ENCODE peak calls at places on chromosomes 12 and 14, in five cellular contexts. One of them, this sample, is unnamed. For H3K9me3, the result is how much of the 10 kb centered on the place peaks cover.

GRCh38 chr12:131171029-131171428 is 217.3 kb downstream of the ADGRD1 start:
- DNase-seq in CD8-positive, alpha-beta memory T cell: no peak
- DNase-seq in transverse colon: no peak
- DNase-seq in hepatocyte: no peak
- DNase-seq in gastrocnemius medialis: no peak
- DNase-seq in this sample: no peak

GRCh38 chr12:114483996-114484395 is 78.1 kb upstream of the TBX5 start:
- DNase-seq in CD8-positive, alpha-beta memory T cell: no peak
- DNase-seq in transverse colon: no peak
- DNase-seq in hepatocyte: no peak
- DNase-seq in gastrocnemius medialis: no peak
- DNase-seq in this sample: no peak

GRCh38 chr12:3752741-3753486 is at the start of gene CRACR2A:
- DNase-seq in CD8-positive, alpha-beta memory T cell: peak
- DNase-seq in transverse colon: peak
- DNase-seq in hepatocyte: peak
- DNase-seq in gastrocnemius medialis: peak
- DNase-seq in this sample: peak

GRCh38 chr12:114405199-114405448 is 820 bp downstream of the TBX5 start:
- DNase-seq in CD8-positive, alpha-beta memory T cell: no peak
- DNase-seq in transverse colon: no peak
- DNase-seq in hepatocyte: no peak
- DNase-seq in gastrocnemius medialis: no peak
- DNase-seq in this sample: no peak

GRCh38 chr12:77064891-77065360 is 443 bp downstream of the E2F7 start:
- DNase-seq in CD8-positive, alpha-beta memory T cell: no peak
- DNase-seq in transverse colon: no peak
- DNase-seq in hepatocyte: no peak
- DNase-seq in gastrocnemius medialis: no peak
- DNase-seq in this sample: no peak

GRCh38 chr12:94198469-94198868 is 50.1 kb downstream of the PLXNC1 start:
- DNase-seq in CD8-positive, alpha-beta memory T cell: no peak
- DNase-seq in transverse colon: no peak
- DNase-seq in hepatocyte: no peak
- DNase-seq in gastrocnemius medialis: no peak
- DNase-seq in this sample: no peak

GRCh38 chr12:44647891-44648690 is 228.0 kb downstream of the NELL2 start:
- DNase-seq in CD8-positive, alpha-beta memory T cell: no peak
- DNase-seq in transverse colon: no peak
- DNase-seq in hepatocyte: no peak
- DNase-seq in gastrocnemius medialis: no peak
- DNase-seq in this sample: no peak

GRCh38 chr12:122086088-122086487 is 7.5 kb downstream of the MLXIP start:
- DNase-seq in CD8-positive, alpha-beta memory T cell: peak
- DNase-seq in transverse colon: no peak
- DNase-seq in hepatocyte: no peak
- DNase-seq in gastrocnemius medialis: no peak
- DNase-seq in this sample: no peak

GRCh38 chr14:61569783-61570182 is 125.5 kb upstream of the HIF1A start:
- DNase-seq in CD8-positive, alpha-beta memory T cell: peak
- DNase-seq in transverse colon: no peak
- DNase-seq in hepatocyte: no peak
- DNase-seq in gastrocnemius medialis: peak
- DNase-seq in this sample: peak

GRCh38 chr14:66426451-66426850 is 59.7 kb upstream of the CCDC196 start:
- DNase-seq in CD8-positive, alpha-beta memory T cell: no peak
- DNase-seq in transverse colon: no peak
- DNase-seq in hepatocyte: no peak
- DNase-seq in gastrocnemius medialis: no peak
- DNase-seq in this sample: peak

GRCh38 chr12:27331299-27331926 is 1.2 kb upstream of the BMAL2 start:
- DNase-seq in CD8-positive, alpha-beta memory T cell: no peak
- DNase-seq in transverse colon: no peak
- DNase-seq in hepatocyte: peak
- DNase-seq in gastrocnemius medialis: no peak
- DNase-seq in this sample: no peak

GRCh38 chr12:6200266-6201198 is at the start of gene CD9:
- DNase-seq in CD8-positive, alpha-beta memory T cell: peak
- DNase-seq in transverse colon: peak
- DNase-seq in hepatocyte: peak
- DNase-seq in gastrocnemius medialis: peak
- DNase-seq in this sample: peak

GRCh38 chr12:6198556-6198955 is 1.6 kb upstream of the CD9 start:
- DNase-seq in CD8-positive, alpha-beta memory T cell: no peak
- DNase-seq in transverse colon: no peak
- DNase-seq in hepatocyte: peak
- DNase-seq in gastrocnemius medialis: no peak
- DNase-seq in this sample: no peak

GRCh38 chr12:6197996-6198395 is 2.2 kb upstream of the CD9 start:
- DNase-seq in CD8-positive, alpha-beta memory T cell: no peak
- DNase-seq in transverse colon: no peak
- DNase-seq in hepatocyte: no peak
- DNase-seq in gastrocnemius medialis: no peak
- DNase-seq in this sample: no peak

GRCh38 chr12:6199531-6200265 is 502 bp upstream of the CD9 start:
- DNase-seq in CD8-positive, alpha-beta memory T cell: no peak
- DNase-seq in transverse colon: peak
- DNase-seq in hepatocyte: peak
- DNase-seq in gastrocnemius medialis: no peak
- DNase-seq in this sample: peak

DNA sequence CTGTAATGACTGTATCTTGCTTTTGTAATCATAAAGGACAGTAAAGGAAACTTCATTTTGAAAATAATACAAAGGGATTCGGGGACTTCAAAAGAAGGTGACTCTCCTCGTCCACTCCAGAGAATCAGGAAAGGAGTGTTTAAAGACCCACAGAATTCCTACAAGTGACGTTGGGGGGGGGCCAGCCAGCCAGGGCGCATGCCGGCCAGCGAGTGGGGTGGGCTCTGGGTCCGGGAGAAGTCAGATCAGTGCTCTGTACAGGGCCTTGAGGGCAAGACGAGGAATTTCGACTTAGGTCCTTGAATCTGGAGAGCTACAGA is 1.0 kb upstream of the CD9 start:
- DNase-seq in CD8-positive, alpha-beta memory T cell: no peak
- DNase-seq in transverse colon: no peak
- DNase-seq in hepatocyte: no peak
- DNase-seq in gastrocnemius medialis: no peak
- DNase-seq in this sample: no peak
- H3K4me3 ChIP-seq in CD8-positive, alpha-beta memory T cell: no peak
- H3K4me3 ChIP-seq in transverse colon: peak
- H3K4me3 ChIP-seq in hepatocyte: no peak
- H3K4me3 ChIP-seq in gastrocnemius medialis: peak
- H3K4me3 ChIP-seq in this sample: peak

GRCh38 chr12:11607313-11608081 is 42.0 kb upstream of the ETV6 start:
- DNase-seq in CD8-positive, alpha-beta memory T cell: no peak
- DNase-seq in transverse colon: peak
- DNase-seq in hepatocyte: peak
- DNase-seq in gastrocnemius medialis: no peak
- DNase-seq in this sample: no peak

DNA sequence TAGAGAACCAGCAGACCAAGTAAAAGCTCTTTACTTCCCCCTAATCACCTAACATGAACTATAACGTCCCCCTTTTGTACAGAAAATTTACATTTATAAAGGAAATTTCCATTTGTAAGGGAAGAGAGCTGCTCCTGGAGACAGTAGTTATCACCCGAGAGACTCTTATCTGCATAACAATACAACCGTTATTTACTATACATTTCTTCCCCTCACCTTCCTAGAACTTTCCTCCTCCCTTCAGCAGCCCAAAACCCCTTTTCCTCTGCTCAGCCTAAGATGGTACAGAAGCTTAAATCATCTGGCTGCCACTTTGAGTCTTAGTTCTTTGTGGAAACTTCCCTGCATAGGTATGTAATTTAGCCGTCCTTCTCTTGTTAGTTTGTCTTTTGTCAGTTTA is 40.4 kb upstream of the ETV6 start:
- DNase-seq in CD8-positive, alpha-beta memory T cell: no peak
- DNase-seq in transverse colon: no peak
- DNase-seq in hepatocyte: no peak
- DNase-seq in gastrocnemius medialis: no peak
- DNase-seq in this sample: no peak
- H3K27ac ChIP-seq in CD8-positive, alpha-beta memory T cell: no peak
- H3K27ac ChIP-seq in transverse colon: no peak
- H3K27ac ChIP-seq in hepatocyte: no peak
- H3K27ac ChIP-seq in gastrocnemius medialis: no peak
- H3K27ac ChIP-seq in this sample: no peak

GRCh38 chr14:105837349-105838063 is 311.1 kb downstream of the TMEM121 start:
- DNase-seq in CD8-positive, alpha-beta memory T cell: no peak
- DNase-seq in transverse colon: no peak
- DNase-seq in hepatocyte: no peak
- DNase-seq in gastrocnemius medialis: no peak
- DNase-seq in this sample: no peak

GRCh38 chr14:105839425-105840265 is 313.3 kb downstream of the TMEM121 start:
- DNase-seq in CD8-positive, alpha-beta memory T cell: no peak
- DNase-seq in transverse colon: no peak
- DNase-seq in hepatocyte: no peak
- DNase-seq in gastrocnemius medialis: no peak
- DNase-seq in this sample: no peak

GRCh38 chr14:105836730-105837129 is 310.3 kb downstream of the TMEM121 start:
- DNase-seq in CD8-positive, alpha-beta memory T cell: no peak
- DNase-seq in transverse colon: no peak
- DNase-seq in hepatocyte: no peak
- DNase-seq in gastrocnemius medialis: no peak
- DNase-seq in this sample: no peak

GRCh38 chr14:105838591-105839424 is 312.4 kb downstream of the TMEM121 start:
- DNase-seq in CD8-positive, alpha-beta memory T cell: no peak
- DNase-seq in transverse colon: no peak
- DNase-seq in hepatocyte: no peak
- DNase-seq in gastrocnemius medialis: no peak
- DNase-seq in this sample: no peak

GRCh38 chr14:105838107-105838506 is 311.7 kb downstream of the TMEM121 start:
- DNase-seq in CD8-positive, alpha-beta memory T cell: no peak
- DNase-seq in transverse colon: no peak
- DNase-seq in hepatocyte: no peak
- DNase-seq in gastrocnemius medialis: no peak
- DNase-seq in this sample: no peak
- H3K9me3 ChIP-seq in CD8-positive, alpha-beta memory T cell: under half
- H3K9me3 ChIP-seq in transverse colon: under half
- H3K9me3 ChIP-seq in hepatocyte: under half
- H3K9me3 ChIP-seq in gastrocnemius medialis: under half
- H3K9me3 ChIP-seq in this sample: under half

DNA sequence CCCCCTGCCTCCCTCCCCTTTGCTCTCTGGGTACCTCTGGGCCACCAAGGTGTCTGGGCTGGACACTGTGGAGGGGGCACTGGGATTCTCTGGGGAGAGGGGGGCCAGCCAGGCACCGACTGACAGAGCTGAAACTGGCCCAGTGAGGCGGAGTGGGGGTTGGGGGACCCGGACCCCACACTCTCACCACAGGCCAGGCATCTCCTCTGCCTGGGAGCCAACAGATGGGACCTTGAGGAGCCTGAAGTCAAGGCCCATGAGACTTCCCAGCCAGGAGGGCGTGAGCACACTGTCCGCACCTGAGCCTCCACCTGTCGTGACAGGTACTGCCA is 39.8 kb upstream of the PPP1R13B start:
- DNase-seq in CD8-positive, alpha-beta memory T cell: no peak
- DNase-seq in transverse colon: no peak
- DNase-seq in hepatocyte: no peak
- DNase-seq in gastrocnemius medialis: no peak
- DNase-seq in this sample: no peak
- H3K4me3 ChIP-seq in CD8-positive, alpha-beta memory T cell: no peak
- H3K4me3 ChIP-seq in transverse colon: no peak
- H3K4me3 ChIP-seq in hepatocyte: no peak
- H3K4me3 ChIP-seq in gastrocnemius medialis: no peak
- H3K4me3 ChIP-seq in this sample: no peak

GRCh38 chr14:68936476-68936875 is 42.6 kb downstream of the ACTN1 start:
- DNase-seq in CD8-positive, alpha-beta memory T cell: no peak
- DNase-seq in transverse colon: no peak
- DNase-seq in hepatocyte: no peak
- DNase-seq in gastrocnemius medialis: no peak
- DNase-seq in this sample: no peak

GRCh38 chr14:68932219-68932618 is 46.9 kb downstream of the ACTN1 start:
- DNase-seq in CD8-positive, alpha-beta memory T cell: no peak
- DNase-seq in transverse colon: no peak
- DNase-seq in hepatocyte: no peak
- DNase-seq in gastrocnemius medialis: no peak
- DNase-seq in this sample: no peak

GRCh38 chr14:68932686-68933085 is 46.4 kb downstream of the ACTN1 start:
- DNase-seq in CD8-positive, alpha-beta memory T cell: no peak
- DNase-seq in transverse colon: no peak
- DNase-seq in hepatocyte: no peak
- DNase-seq in gastrocnemius medialis: no peak
- DNase-seq in this sample: no peak

GRCh38 chr14:68935761-68936209 is 43.3 kb downstream of the ACTN1 start:
- DNase-seq in CD8-positive, alpha-beta memory T cell: no peak
- DNase-seq in transverse colon: no peak
- DNase-seq in hepatocyte: no peak
- DNase-seq in gastrocnemius medialis: no peak
- DNase-seq in this sample: no peak

DNA sequence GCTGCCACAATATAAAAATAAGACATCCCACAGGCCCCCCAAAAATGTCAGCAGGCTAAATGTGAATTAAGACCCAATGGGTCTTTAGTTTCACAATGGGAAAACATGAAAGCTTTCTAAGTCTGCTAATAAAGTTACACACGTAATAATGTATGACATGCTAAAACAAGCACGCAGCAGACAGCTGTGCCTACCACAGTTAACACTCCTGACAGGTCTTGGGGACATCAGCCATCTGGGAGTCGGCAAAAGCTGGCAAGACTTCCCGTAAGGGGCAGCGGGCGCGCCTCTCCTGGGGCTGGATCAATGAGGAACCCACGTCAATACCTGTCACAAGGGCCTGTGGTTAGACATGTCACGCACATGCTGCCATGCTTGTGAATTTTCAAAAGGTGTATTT is 45.1 kb downstream of the ACTN1 start:
- DNase-seq in CD8-positive, alpha-beta memory T cell: peak
- DNase-seq in transverse colon: no peak
- DNase-seq in hepatocyte: no peak
- DNase-seq in gastrocnemius medialis: no peak
- DNase-seq in this sample: no peak
- H3K27ac ChIP-seq in CD8-positive, alpha-beta memory T cell: no peak
- H3K27ac ChIP-seq in transverse colon: peak
- H3K27ac ChIP-seq in hepatocyte: no peak
- H3K27ac ChIP-seq in gastrocnemius medialis: no peak
- H3K27ac ChIP-seq in this sample: no peak

DNA sequence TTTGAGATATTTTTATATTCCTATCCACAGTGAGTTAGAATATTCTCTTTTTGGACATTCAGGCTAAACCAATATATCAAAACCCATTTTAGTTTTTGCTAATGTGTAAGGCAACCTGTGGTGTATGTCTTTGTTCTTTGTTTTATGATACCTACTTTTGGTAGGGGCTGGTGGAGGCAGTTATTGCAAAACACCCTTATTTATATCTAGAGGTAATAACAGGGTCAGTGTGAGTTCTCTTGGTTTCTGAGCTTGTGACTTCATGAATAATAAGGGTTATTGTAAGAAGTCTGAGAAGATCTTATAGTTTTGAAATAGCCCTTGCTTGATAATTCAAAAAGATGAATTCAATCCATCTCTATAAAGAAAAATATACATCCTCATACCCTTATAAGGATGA is 235.1 kb upstream of the LRIG3 start:
- DNase-seq in CD8-positive, alpha-beta memory T cell: no peak
- DNase-seq in transverse colon: no peak
- DNase-seq in hepatocyte: no peak
- DNase-seq in gastrocnemius medialis: no peak
- DNase-seq in this sample: no peak
- H3K9me3 ChIP-seq in CD8-positive, alpha-beta memory T cell: under half
- H3K9me3 ChIP-seq in transverse colon: under half
- H3K9me3 ChIP-seq in hepatocyte: under half
- H3K9me3 ChIP-seq in gastrocnemius medialis: under half
- H3K9me3 ChIP-seq in this sample: under half

GRCh38 chr12:29241821-29242591 is 92.9 kb downstream of the FAR2 start:
- DNase-seq in CD8-positive, alpha-beta memory T cell: no peak
- DNase-seq in transverse colon: peak
- DNase-seq in hepatocyte: peak
- DNase-seq in gastrocnemius medialis: peak
- DNase-seq in this sample: no peak
- H3K4me3 ChIP-seq in CD8-positive, alpha-beta memory T cell: no peak
- H3K4me3 ChIP-seq in transverse colon: no peak
- H3K4me3 ChIP-seq in hepatocyte: no peak
- H3K4me3 ChIP-seq in gastrocnemius medialis: no peak
- H3K4me3 ChIP-seq in this sample: no peak